ENCODE peak calls at places on chromosomes 13 and 19, in eight cellular contexts. M is Daoy; T is SJSA1; N is NCI-H510A treated with DMSO at 0.1 percent for 48 hours; U is WTC11; O is stimulated activated CD4-positive, alpha-beta T cell treated with anti-CD3 and anti-CD28 coated beads, Interleukin-15, amount 100 ng/mL, for 1 hour; Z is BJ; G is thoracic aorta. S is an unnamed sample.

GRCh38 chr13:28527629-28528028 is 32.7 kb upstream of the FLT1 start:
- DNase-seq in M (no peak), T (no peak), N (no peak), U (no peak), O (no peak), Z (no peak), G (no peak), S (no peak)

GRCh38 chr13:79631260-79631659 is 150.3 kb downstream of the NDFIP2 start:
- DNase-seq in M (peak), T (peak), N (no peak), U (no peak), O (no peak), Z (peak), G (no peak), S (peak)

GRCh38 chr13:80923907-80924306 is 583.0 kb upstream of the SPRY2 start:
- DNase-seq in M (no peak), T (no peak), N (no peak), U (peak), O (no peak), Z (no peak), G (no peak), S (no peak)

GRCh38 chr13:65913173-65913572 is 1317.0 kb downstream of the PCDH9 start:
- DNase-seq in M (no peak), T (peak), N (no peak), U (no peak), O (no peak), Z (peak), G (no peak), S (no peak)

GRCh38 chr13:24270639-24271131 is 38.7 kb upstream of the C1QTNF9 start:
- DNase-seq in M (no peak), T (peak), N (peak), U (no peak), O (peak), Z (no peak), G (no peak), S (peak)

GRCh38 chr13:105311094-105311493 is 1224.4 kb downstream of the EFNB2 start:
- DNase-seq in M (no peak), T (no peak), N (no peak), U (no peak), O (no peak), Z (no peak), G (no peak), S (no peak)

GRCh38 chr19:47495478-47496372 is 11.7 kb upstream of the KPTN start:
- DNase-seq in M (no peak), T (no peak), N (peak), U (no peak), O (no peak), Z (no peak), G (no peak), S (no peak)

GRCh38 chr13:93740334-93740733 is 513.7 kb downstream of the GPC6 start:
- DNase-seq in M (no peak), T (peak), N (no peak), U (no peak), O (no peak), Z (no peak), G (no peak), S (no peak)

GRCh38 chr13:33799950-33800592 is 17.9 kb upstream of the RFC3 start:
- DNase-seq in M (no peak), T (no peak), N (no peak), U (no peak), O (no peak), Z (no peak), G (no peak), S (no peak)

GRCh38 chr13:81874681-81875661 is 1534.0 kb upstream of the SPRY2 start:
- DNase-seq in M (no peak), T (no peak), N (no peak), U (peak), O (no peak), Z (no peak), G (no peak), S (no peak)

GRCh38 chr19:23949611-23950010 is 34.9 kb downstream of the ZNF726 start:
- DNase-seq in M (no peak), T (no peak), N (no peak), U (no peak), O (no peak), Z (peak), G (no peak), S (no peak)

GRCh38 chr19:6238643-6239281 is 41.0 kb downstream of the MLLT1 start:
- DNase-seq in M (peak), T (no peak), N (no peak), U (no peak), O (no peak), Z (no peak), G (no peak), S (peak)

GRCh38 chr13:75372923-75373841 is 108.8 kb downstream of the TBC1D4 start:
- DNase-seq in M (no peak), T (no peak), N (no peak), U (no peak), O (no peak), Z (no peak), G (no peak), S (no peak)

GRCh38 chr19:49512970-49513745 is 697 bp downstream of the FCGRT start:
- DNase-seq in M (peak), T (no peak), N (peak), U (peak), O (no peak), Z (no peak), G (no peak), S (peak)

GRCh38 chr13:60931858-60932546 is 483.6 kb downstream of the PCDH20 start:
- DNase-seq in M (no peak), T (no peak), N (no peak), U (no peak), O (no peak), Z (no peak), G (no peak), S (no peak)

GRCh38 chr19:42198676-42199439 is 18.6 kb downstream of the DEDD2 start:
- DNase-seq in M (no peak), T (no peak), N (no peak), U (no peak), O (no peak), Z (no peak), G (no peak), S (no peak)

GRCh38 chr13:99075268-99076191 is 97.7 kb upstream of the DOCK9 start:
- DNase-seq in M (no peak), T (no peak), N (no peak), U (no peak), O (no peak), Z (no peak), G (no peak), S (no peak)

GRCh38 chr19:44530777-44531176 is 1.3 kb upstream of the CEACAM20 start:
- DNase-seq in M (peak), T (no peak), N (no peak), U (no peak), O (no peak), Z (no peak), G (no peak), S (no peak)

GRCh38 chr19:40862785-40863184 is 12.5 kb upstream of the CYP2A6 start:
- DNase-seq in M (peak), T (no peak), N (no peak), U (no peak), O (no peak), Z (peak), G (no peak), S (no peak)

GRCh38 chr13:105167385-105167784 is 1368.1 kb downstream of the EFNB2 start:
- DNase-seq in M (no peak), T (no peak), N (no peak), U (no peak), O (no peak), Z (no peak), G (no peak), S (no peak)

GRCh38 chr19:1646931-1647663 is 5.3 kb downstream of the TCF3 start:
- DNase-seq in M (no peak), T (no peak), N (no peak), U (no peak), O (no peak), Z (no peak), G (no peak), S (no peak)

GRCh38 chr19:27740396-27740795 is 1472.6 kb downstream of the UQCRFS1 start:
- DNase-seq in M (no peak), T (peak), N (no peak), U (no peak), O (no peak), Z (no peak), G (no peak), S (peak)

GRCh38 chr19:15180451-15181390 is 20.1 kb downstream of the NOTCH3 start:
- DNase-seq in M (no peak), T (no peak), N (peak), U (peak), O (no peak), Z (no peak), G (no peak), S (no peak)

GRCh38 chr19:16677060-16677459 is 16.1 kb downstream of the TMEM38A start:
- DNase-seq in M (no peak), T (no peak), N (no peak), U (no peak), O (no peak), Z (no peak), G (no peak), S (no peak)

GRCh38 chr13:110307697-110308376 is 753 bp downstream of the COL4A2 start:
- DNase-seq in M (peak), T (peak), N (no peak), U (peak), O (no peak), Z (no peak), G (no peak), S (peak)

S was measured in SJCRH30.